ENCODE peak calls at places on chromosomes 3 and 15, in seven cellular contexts. M is endodermal cell, S is A549, Z is brain microvascular endothelial cell, Y is left ventricle myocardium inferior, R is ovary, X is HL-60. A is an unnamed sample.

GRCh38 chr15:67098768-67099282 is 33.4 kb downstream of the SMAD3 start:
- DNase-seq in M (no peak), S (no peak), Z (no peak), Y (no peak), R (no peak), X (no peak), A (no peak)

GRCh38 chr3:141237701-141238521 is 6.3 kb downstream of the PXYLP1 start:
- DNase-seq in M (no peak), S (no peak), Z (no peak), Y (peak; percentile 76), R (no peak), X (no peak), A (no peak)

GRCh38 chr15:76584868-76585572 is 248.4 kb downstream of the ISL2 start:
- DNase-seq in M (no peak), S (no peak), Z (no peak), Y (no peak), R (no peak), X (no peak), A (no peak)

GRCh38 chr3:157204431-157204830 is 44.5 kb upstream of the CCNL1 start:
- DNase-seq in M (no peak), S (no peak), Z (no peak), Y (no peak), R (no peak), X (peak; percentile 1), A (peak; percentile 11)

GRCh38 chr3:152349397-152349796 is 80.7 kb downstream of the MBNL1 start:
- DNase-seq in M (no peak), S (no peak), Z (no peak), Y (no peak), R (no peak), X (no peak), A (no peak)

GRCh38 chr3:46574881-46575576 is 8.9 kb upstream of the LRRC2 start:
- DNase-seq in M (peak; percentile 94), S (no peak), Z (no peak), Y (no peak), R (no peak), X (no peak), A (no peak)

GRCh38 chr3:162390891-162391290 is 894.3 kb downstream of the OTOL1 start:
- DNase-seq in M (no peak), S (peak; percentile 30), Z (peak; percentile 74), Y (no peak), R (no peak), X (no peak), A (peak; percentile 16)

GRCh38 chr3:31531465-31531991 is 1.2 kb upstream of the STT3B start:
- DNase-seq in M (no peak), S (no peak), Z (peak; percentile 4), Y (no peak), R (no peak), X (no peak), A (no peak)

GRCh38 chr3:44021646-44022594 is 219.8 kb upstream of the TOPAZ1 start:
- DNase-seq in M (peak; percentile 66), S (no peak), Z (no peak), Y (no peak), R (no peak), X (no peak), A (no peak)

GRCh38 chr15:100918690-100919480 is at the start of gene LRRK1:
- DNase-seq in M (peak; percentile 72), S (peak; percentile 52), Z (peak; percentile 18), Y (peak; percentile 52), R (peak; percentile 69), X (no peak), A (no peak)

GRCh38 chr3:63232764-63233396 is 45.2 kb upstream of the SYNPR start:
- DNase-seq in M (no peak), S (no peak), Z (no peak), Y (no peak), R (no peak), X (no peak), A (no peak)

GRCh38 chr15:88243895-88244787 is 12.4 kb downstream of the NTRK3 start:
- DNase-seq in M (peak; percentile 75), S (peak; percentile 59), Z (peak; percentile 12), Y (no peak), R (no peak), X (no peak), A (no peak)

GRCh38 chr3:197482001-197482400 is 73.8 kb downstream of the BDH1 start:
- DNase-seq in M (no peak), S (no peak), Z (peak; percentile 49), Y (no peak), R (no peak), X (no peak), A (no peak)

GRCh38 chr15:46312133-46312740 is 677.4 kb downstream of the SQOR start:
- DNase-seq in M (peak; percentile 95), S (peak; percentile 3), Z (peak; percentile 56), Y (peak; percentile 47), R (peak; percentile 45), X (peak; percentile 24), A (peak; percentile 2)

GRCh38 chr15:69480932-69481331 is 28.3 kb downstream of the RPLP1 start:
- DNase-seq in M (peak; percentile 13), S (no peak), Z (no peak), Y (no peak), R (no peak), X (no peak), A (no peak)

GRCh38 chr3:27279153-27279552 is 90.0 kb downstream of the NEK10 start:
- DNase-seq in M (peak; percentile 63), S (no peak), Z (peak; percentile 5), Y (no peak), R (no peak), X (no peak), A (no peak)

GRCh38 chr3:54951405-54951804 is 23.5 kb upstream of the LRTM1 start:
- DNase-seq in M (peak; percentile 89), S (no peak), Z (peak; percentile 85), Y (peak; percentile 82), R (peak; percentile 88), X (no peak), A (peak; percentile 83)

GRCh38 chr3:98778852-98779379 is 15.8 kb downstream of the ST3GAL6 start:
- DNase-seq in M (no peak), S (no peak), Z (peak; percentile 98), Y (no peak), R (no peak), X (no peak), A (peak; percentile 79)

GRCh38 chr15:66830358-66830757 is 128.3 kb downstream of the SMAD6 start:
- DNase-seq in M (no peak), S (no peak), Z (peak; percentile 20), Y (peak; percentile 72), R (no peak), X (no peak), A (no peak)

GRCh38 chr3:97838393-97838792 is 16.6 kb downstream of the CRYBG3 start:
- DNase-seq in M (no peak), S (no peak), Z (no peak), Y (no peak), R (no peak), X (no peak), A (no peak)

GRCh38 chr3:16419640-16420039 is 93.9 kb downstream of the RFTN1 start:
- DNase-seq in M (no peak), S (no peak), Z (peak; percentile 56), Y (no peak), R (no peak), X (no peak), A (no peak)

GRCh38 chr3:16426665-16427064 is 86.8 kb downstream of the RFTN1 start:
- DNase-seq in M (no peak), S (no peak), Z (no peak), Y (no peak), R (no peak), X (no peak), A (no peak)

GRCh38 chr3:16423947-16424673 is 89.4 kb downstream of the RFTN1 start:
- DNase-seq in M (no peak), S (no peak), Z (no peak), Y (no peak), R (no peak), X (no peak), A (no peak)

GRCh38 chr3:16425398-16426057 is 88.0 kb downstream of the RFTN1 start:
- DNase-seq in M (peak; percentile 56), S (no peak), Z (no peak), Y (no peak), R (no peak), X (no peak), A (no peak)

GRCh38 chr3:16423298-16423697 is 90.2 kb downstream of the RFTN1 start:
- DNase-seq in M (no peak), S (no peak), Z (no peak), Y (no peak), R (no peak), X (no peak), A (no peak)
- H3K4me3 ChIP-seq in M (no peak overlapping the region), S (no peak overlapping the region), Z (no peak overlapping the region), Y (no peak overlapping the region), R (no peak overlapping the region), X (no peak overlapping the region), A (no peak overlapping the region)

GRCh38 chr3:30408105-30408557 is 198.3 kb upstream of the TGFBR2 start:
- DNase-seq in M (no peak), S (no peak), Z (peak; percentile 57), Y (no peak), R (no peak), X (peak; percentile 5), A (no peak)
- TF ChIP-seq CTCF in M (peak; percentile 39), S (no peak), Z (peak; percentile 24), Y (peak; percentile 21), R (no peak), X (no peak), A (peak; percentile 3)

GRCh38 chr15:78276032-78276943 is 11.9 kb downstream of the DNAJA4 start:
- DNase-seq in M (no peak), S (no peak), Z (no peak), Y (no peak), R (no peak), X (no peak), A (no peak)

GRCh38 chr15:78284758-78285157 is 14.7 kb downstream of the SKIC8 start:
- DNase-seq in M (peak; percentile 63), S (no peak), Z (no peak), Y (no peak), R (no peak), X (no peak), A (no peak)

GRCh38 chr15:78282324-78282723 is 17.1 kb downstream of the SKIC8 start:
- DNase-seq in M (no peak), S (no peak), Z (no peak), Y (no peak), R (no peak), X (no peak), A (no peak)

DNA sequence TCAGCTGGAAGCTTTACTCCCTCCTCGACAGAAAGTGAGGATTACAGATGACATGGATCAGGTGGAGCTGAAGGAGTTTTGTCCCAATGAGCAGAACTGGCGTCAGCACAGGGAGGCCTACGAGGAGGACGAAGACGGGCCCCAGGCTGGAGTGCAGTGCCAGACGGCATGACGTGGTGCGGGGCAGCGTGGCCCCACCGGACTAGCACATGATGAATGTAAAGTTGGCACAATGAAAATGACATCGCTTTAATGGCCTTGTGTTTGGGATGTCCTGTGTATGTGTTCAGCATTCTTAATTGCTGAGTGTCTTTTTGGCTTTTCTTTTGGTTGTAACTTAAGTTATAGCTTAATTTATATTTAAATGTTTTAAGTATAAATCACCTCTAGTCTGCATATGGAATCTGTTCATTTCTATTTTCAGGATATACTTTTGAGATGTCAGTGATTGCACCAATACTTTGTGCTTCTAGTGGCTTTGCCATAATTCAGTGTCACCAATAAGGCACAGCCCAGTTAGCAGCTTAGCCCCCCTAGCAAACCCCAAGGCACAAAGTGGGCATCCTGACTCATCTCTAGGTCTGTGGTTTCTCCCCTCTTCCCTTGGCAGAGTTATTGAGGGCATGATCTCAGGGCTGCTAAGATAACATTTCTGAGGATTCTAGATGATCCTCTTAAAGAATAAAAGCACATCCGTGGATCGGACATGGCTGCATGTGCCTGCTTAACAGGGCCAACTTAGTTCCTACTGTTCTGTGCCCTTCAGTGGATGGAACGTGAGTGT is 16.1 kb downstream of the DNAJA4 start:
- DNase-seq in M (no peak), S (no peak), Z (no peak), Y (no peak), R (no peak), X (no peak), A (no peak)
- H3K27ac ChIP-seq in M (no peak overlapping the region), S (no peak overlapping the region), Z (no peak overlapping the region), Y (no peak overlapping the region), R (no peak overlapping the region), X (no peak overlapping the region), A (no peak overlapping the region)

GRCh38 chr3:1775321-1775720 is 323.3 kb upstream of the CNTN4 start:
- DNase-seq in M (no peak), S (no peak), Z (no peak), Y (no peak), R (no peak), X (no peak), A (no peak)
- H3K4me3 ChIP-seq in M (no peak overlapping the region), S (no peak overlapping the region), Z (no peak overlapping the region), Y (no peak overlapping the region), R (no peak overlapping the region), X (no peak overlapping the region), A (no peak overlapping the region)